ENCODE peak calls at places on chromosomes 5 and 9, in nine cellular contexts. B is COR-L47; H is AG08396; I is GM12865; R is left lung; S is fibroblast of villous mesenchyme; N is A549; T is activated T-cell treated with anti-CD3 and anti-CD28 coated beads, Interleukin-2, amount 50 U/mL, for 1 hour; D is sigmoid colon. C is an unnamed sample.

GRCh38 chr9:11893331-11893730 is 799.9 kb upstream of the TYRP1 start:
- DNase-seq in I (no peak), B (no peak), T (no peak), S (no peak), H (no peak), R (no peak), D (no peak), N (no peak), C (no peak)

GRCh38 chr5:136141561-136141960 is 8.9 kb downstream of the SMAD5 start:
- DNase-seq in N (no peak), I (peak; percentile 33), B (no peak), S (no peak), H (no peak), T (no peak), D (no peak), R (no peak), C (no peak)

GRCh38 chr9:14405176-14405575 is 91.2 kb upstream of the NFIB start:
- DNase-seq in I (no peak), T (no peak), B (no peak), N (no peak), S (no peak), D (no peak), H (no peak), R (no peak), C (no peak)

GRCh38 chr5:171427318-171428167 is 8.1 kb downstream of the FGF18 start:
- DNase-seq in T (peak; percentile 11), S (no peak), H (no peak), B (no peak), N (no peak), D (peak; percentile 59), I (no peak), R (no peak), C (no peak)

GRCh38 chr5:33854733-33855151 is 37.0 kb downstream of the ADAMTS12 start:
- DNase-seq in R (no peak), D (no peak), S (peak; percentile 74), N (no peak), H (peak; percentile 28), I (no peak), B (no peak), T (no peak), C (no peak)

GRCh38 chr5:43209060-43209459 is 17.0 kb downstream of the NIM1K start:
- DNase-seq in D (no peak), B (no peak), T (no peak), I (no peak), S (no peak), N (no peak), H (no peak), R (no peak), C (no peak)

GRCh38 chr9:35907732-35908483 is 1.4 kb upstream of the SPAAR start:
- DNase-seq in S (peak; percentile 93), B (peak; percentile 43), H (peak; percentile 81), D (peak; percentile 94), R (no peak), T (no peak), N (peak; percentile 94), I (no peak), C (peak; percentile 77)

GRCh38 chr9:106830527-106831140 is 32.3 kb upstream of the ZNF462 start:
- DNase-seq in D (peak; percentile 70), T (no peak), R (peak; percentile 6), N (no peak), H (no peak), I (no peak), B (no peak), S (no peak), C (no peak)

GRCh38 chr5:133944263-133945230 is 23.9 kb downstream of the C5orf15 start:
- DNase-seq in D (no peak), S (peak; percentile 48), H (peak; percentile 61), B (peak; percentile 83), T (peak; percentile 33), R (peak; percentile 43), I (peak; percentile 75), N (peak; percentile 74), C (peak; percentile 38)

GRCh38 chr9:21244841-21245240 is 5.0 kb upstream of the IFNA14 start:
- DNase-seq in S (no peak), B (no peak), H (no peak), D (no peak), R (no peak), T (no peak), I (no peak), N (no peak), C (no peak)

GRCh38 chr5:145908206-145908945 is 28.0 kb upstream of the SH3RF2 start:
- DNase-seq in H (no peak), I (no peak), D (no peak), N (peak; percentile 21), T (no peak), S (no peak), B (no peak), R (no peak), C (no peak)

GRCh38 chr9:752201-752600 is 89.3 kb upstream of the DMRT1 start:
- DNase-seq in I (no peak), R (no peak), S (peak; percentile 96), D (no peak), H (peak; percentile 51), B (no peak), T (no peak), N (no peak), C (no peak)

GRCh38 chr5:150215978-150216944 is 26.4 kb downstream of the SLC6A7 start:
- DNase-seq in B (no peak), T (no peak), I (no peak), D (no peak), S (no peak), H (no peak), N (no peak), R (peak; percentile 47), C (no peak)

GRCh38 chr5:137496919-137497318 is 2.2 kb downstream of the SPOCK1 start:
- DNase-seq in I (no peak), H (no peak), R (no peak), D (no peak), S (peak; percentile 22), T (no peak), B (no peak), N (no peak), C (no peak)

GRCh38 chr9:83955985-83956287 is 24.1 kb downstream of the HNRNPK start:
- DNase-seq in R (no peak), H (no peak), S (no peak), T (no peak), B (no peak), I (peak; percentile 65), D (no peak), N (no peak), C (no peak)

GRCh38 chr5:149240354-149240998 is 31.2 kb upstream of the AFAP1L1 start:
- DNase-seq in H (no peak), S (no peak), D (peak; percentile 69), T (peak; percentile 74), B (no peak), R (no peak), I (peak; percentile 57), N (no peak), C (no peak)

GRCh38 chr9:31542384-31543055 is 841.9 kb upstream of the ACO1 start:
- DNase-seq in T (no peak), N (no peak), H (no peak), B (peak; percentile 3), S (peak; percentile 88), I (peak; percentile 94), D (peak; percentile 60), R (no peak), C (no peak)

GRCh38 chr5:163658702-163659567 is 153.5 kb downstream of the MAT2B start:
- DNase-seq in T (no peak), N (no peak), R (no peak), H (no peak), S (peak; percentile 82), D (no peak), B (no peak), I (no peak), C (peak; percentile 1)

GRCh38 chr5:168064457-168064856 is 227.0 kb upstream of the WWC1 start:
- DNase-seq in H (no peak), B (no peak), S (no peak), R (no peak), T (no peak), D (no peak), I (no peak), N (no peak), C (no peak)

GRCh38 chr9:92971121-92971520 is 23.8 kb downstream of the FGD3 start:
- DNase-seq in R (no peak), D (no peak), T (no peak), H (no peak), S (no peak), B (no peak), N (no peak), I (no peak), C (no peak)

GRCh38 chr9:105912868-105913516 is 218.7 kb downstream of the TMEM38B start:
- DNase-seq in N (peak; percentile 8), R (no peak), H (no peak), B (no peak), T (no peak), D (no peak), S (no peak), I (no peak), C (no peak)

GRCh38 chr9:38096238-38096805 is 27.3 kb upstream of the SHB start:
- DNase-seq in T (no peak), N (no peak), I (no peak), R (no peak), H (no peak), S (no peak), B (no peak), D (peak; percentile 27), C (no peak)

GRCh38 chr5:142246263-142246662 is 78.6 kb downstream of the SPRY4 start:
- DNase-seq in I (no peak), T (no peak), N (no peak), B (peak; percentile 50), D (no peak), H (peak; percentile 83), S (peak; percentile 33), R (no peak), C (no peak)

C was measured in NCI-H2227 treated with DMSO at 0.1 percent for 48 hours.